ENCODE peak calls at places on chromosome 21, in ten cellular contexts. F is left ventricle myocardium inferior, X is lung, E is transverse colon, I is Panc1, T is ovary, N is breast epithelium, S is RWPE1, O is psoas muscle, C is hepatocyte. D is an unnamed sample.

GRCh38 chr21:44626262-44626661 is 631 bp upstream of the KRTAP10-9 start:
- DNase-seq in F (no peak), X (no peak), E (no peak), I (no peak), T (no peak), N (no peak), S (no peak), O (peak), C (no peak), D (peak)

GRCh38 chr21:28793043-28793442 is 199.6 kb downstream of the LTN1 start:
- DNase-seq in F (no peak), X (no peak), E (no peak), I (no peak), T (no peak), N (no peak), S (no peak), O (no peak), C (peak), D (no peak)

GRCh38 chr21:46613391-46613790 is 8.5 kb upstream of the S100B start:
- DNase-seq in F (no peak), X (no peak), E (no peak), I (no peak), T (no peak), N (no peak), S (no peak), O (no peak), C (no peak), D (no peak)

GRCh38 chr21:37711294-37711844 is 204.9 kb downstream of the KCNJ6 start:
- DNase-seq in F (no peak), X (no peak), E (no peak), I (no peak), T (no peak), N (no peak), S (no peak), O (no peak), C (no peak), D (no peak)

GRCh38 chr21:15003463-15004135 is 61.2 kb downstream of the NRIP1 start:
- DNase-seq in F (no peak), X (no peak), E (no peak), I (no peak), T (no peak), N (no peak), S (no peak), O (peak), C (no peak), D (no peak)

GRCh38 chr21:41112740-41113692 is 54.9 kb upstream of the BACE2 start:
- DNase-seq in F (no peak), X (peak), E (no peak), I (no peak), T (no peak), N (peak), S (no peak), O (no peak), C (peak), D (no peak)

GRCh38 chr21:46317710-46318463 is 5.8 kb downstream of the C21orf58 start:
- DNase-seq in F (peak), X (peak), E (peak), I (no peak), T (no peak), N (no peak), S (no peak), O (no peak), C (peak), D (no peak)

GRCh38 chr21:41767606-41768370 is 936 bp upstream of the RIPK4 start:
- DNase-seq in F (no peak), X (no peak), E (no peak), I (no peak), T (no peak), N (no peak), S (no peak), O (no peak), C (peak), D (peak)

GRCh38 chr21:20999567-21000169 is 1.5 kb downstream of the NCAM2 start:
- DNase-seq in F (no peak), X (no peak), E (peak), I (no peak), T (no peak), N (no peak), S (peak), O (no peak), C (peak), D (no peak)

GRCh38 chr21:45347048-45347711 is 57.8 kb upstream of the COL18A1 start:
- DNase-seq in F (no peak), X (no peak), E (no peak), I (no peak), T (no peak), N (no peak), S (no peak), O (peak), C (no peak), D (no peak)

GRCh38 chr21:36567216-36567917 is 87.4 kb upstream of the CLDN14 start:
- DNase-seq in F (no peak), X (no peak), E (no peak), I (no peak), T (no peak), N (no peak), S (no peak), O (no peak), C (no peak), D (no peak)

GRCh38 chr21:16117851-16118592 is 388.2 kb downstream of the USP25 start:
- DNase-seq in F (no peak), X (no peak), E (no peak), I (no peak), T (no peak), N (no peak), S (peak), O (no peak), C (peak), D (no peak)

GRCh38 chr21:45178072-45178608 is 103.8 kb downstream of the ADARB1 start:
- DNase-seq in F (no peak), X (no peak), E (no peak), I (no peak), T (no peak), N (no peak), S (no peak), O (no peak), C (no peak), D (peak)

GRCh38 chr21:45130324-45130774 is 56.0 kb downstream of the ADARB1 start:
- DNase-seq in F (no peak), X (no peak), E (no peak), I (no peak), T (peak), N (no peak), S (peak), O (no peak), C (peak), D (no peak)

GRCh38 chr21:45877821-45878469 is 103.6 kb upstream of the COL6A1 start:
- DNase-seq in F (no peak), X (no peak), E (no peak), I (no peak), T (no peak), N (no peak), S (no peak), O (peak), C (no peak), D (no peak)

GRCh38 chr21:33461538-33462250 is 18.1 kb downstream of the TMEM50B start:
- DNase-seq in F (no peak), X (no peak), E (no peak), I (no peak), T (no peak), N (no peak), S (no peak), O (no peak), C (no peak), D (no peak)

GRCh38 chr21:46250146-46250725 is 21.7 kb upstream of the LSS start:
- DNase-seq in F (no peak), X (no peak), E (no peak), I (no peak), T (no peak), N (no peak), S (no peak), O (no peak), C (no peak), D (no peak)

GRCh38 chr21:33641339-33642026 is at the start of gene CRYZL1:
- DNase-seq in F (peak), X (peak), E (peak), I (peak), T (peak), N (peak), S (peak), O (peak), C (peak), D (peak)

GRCh38 chr21:44391345-44392091 is 38.1 kb downstream of the TRPM2 start:
- DNase-seq in F (peak), X (no peak), E (peak), I (no peak), T (peak), N (no peak), S (no peak), O (peak), C (no peak), D (peak)

GRCh38 chr21:36456714-36457399 is 23.1 kb downstream of the CLDN14 start:
- DNase-seq in F (no peak), X (no peak), E (no peak), I (no peak), T (no peak), N (no peak), S (no peak), O (no peak), C (no peak), D (no peak)

GRCh38 chr21:46379691-46380090 is 55.7 kb downstream of the PCNT start:
- DNase-seq in F (no peak), X (no peak), E (no peak), I (no peak), T (no peak), N (no peak), S (no peak), O (peak), C (no peak), D (no peak)

GRCh38 chr21:46222436-46223116 is 6.0 kb downstream of the LSS start:
- DNase-seq in F (no peak), X (no peak), E (no peak), I (no peak), T (no peak), N (no peak), S (no peak), O (no peak), C (no peak), D (no peak)

GRCh38 chr21:41779659-41780058 is 12.8 kb upstream of the RIPK4 start:
- DNase-seq in F (no peak), X (no peak), E (no peak), I (no peak), T (no peak), N (no peak), S (no peak), O (no peak), C (no peak), D (no peak)

GRCh38 chr21:17003221-17003620 is 509.6 kb upstream of the CXADR start:
- DNase-seq in F (no peak), X (no peak), E (no peak), I (no peak), T (no peak), N (no peak), S (no peak), O (no peak), C (no peak), D (no peak)

GRCh38 chr21:46538262-46538661 is 66.6 kb downstream of the S100B start:
- DNase-seq in F (no peak), X (no peak), E (no peak), I (no peak), T (no peak), N (peak), S (no peak), O (peak), C (no peak), D (peak)

GRCh38 chr21:46093668-46094400 is 4.1 kb upstream of the COL6A2 start:
- DNase-seq in F (no peak), X (no peak), E (no peak), I (no peak), T (peak), N (peak), S (no peak), O (peak), C (no peak), D (peak)

GRCh38 chr21:37437376-37438080 is 71.0 kb downstream of the DYRK1A start:
- DNase-seq in F (no peak), X (no peak), E (no peak), I (no peak), T (no peak), N (no peak), S (no peak), O (no peak), C (no peak), D (no peak)

GRCh38 chr21:33947451-33948095 is 32.0 kb upstream of the ATP5PO start:
- DNase-seq in F (peak), X (peak), E (peak), I (peak), T (peak), N (peak), S (peak), O (peak), C (peak), D (peak)

GRCh38 chr21:14874379-14874778 is 190.4 kb downstream of the NRIP1 start:
- DNase-seq in F (no peak), X (no peak), E (no peak), I (no peak), T (no peak), N (no peak), S (no peak), O (no peak), C (no peak), D (no peak)

GRCh38 chr21:45749974-45750373 is 106.4 kb downstream of the PCBP3 start:
- DNase-seq in F (no peak), X (no peak), E (no peak), I (no peak), T (no peak), N (no peak), S (no peak), O (no peak), C (no peak), D (peak)

GRCh38 chr21:26961704-26962103 is 5.2 kb downstream of the ADAMTS5 start:
- DNase-seq in F (no peak), X (no peak), E (no peak), I (no peak), T (peak), N (no peak), S (no peak), O (no peak), C (no peak), D (no peak)
- TF ChIP-seq CTCF in F (peak), X (no peak), E (no peak), I (peak), T (no peak), N (no peak), S (no peak), O (no peak), C (peak), D (no peak)

DNA sequence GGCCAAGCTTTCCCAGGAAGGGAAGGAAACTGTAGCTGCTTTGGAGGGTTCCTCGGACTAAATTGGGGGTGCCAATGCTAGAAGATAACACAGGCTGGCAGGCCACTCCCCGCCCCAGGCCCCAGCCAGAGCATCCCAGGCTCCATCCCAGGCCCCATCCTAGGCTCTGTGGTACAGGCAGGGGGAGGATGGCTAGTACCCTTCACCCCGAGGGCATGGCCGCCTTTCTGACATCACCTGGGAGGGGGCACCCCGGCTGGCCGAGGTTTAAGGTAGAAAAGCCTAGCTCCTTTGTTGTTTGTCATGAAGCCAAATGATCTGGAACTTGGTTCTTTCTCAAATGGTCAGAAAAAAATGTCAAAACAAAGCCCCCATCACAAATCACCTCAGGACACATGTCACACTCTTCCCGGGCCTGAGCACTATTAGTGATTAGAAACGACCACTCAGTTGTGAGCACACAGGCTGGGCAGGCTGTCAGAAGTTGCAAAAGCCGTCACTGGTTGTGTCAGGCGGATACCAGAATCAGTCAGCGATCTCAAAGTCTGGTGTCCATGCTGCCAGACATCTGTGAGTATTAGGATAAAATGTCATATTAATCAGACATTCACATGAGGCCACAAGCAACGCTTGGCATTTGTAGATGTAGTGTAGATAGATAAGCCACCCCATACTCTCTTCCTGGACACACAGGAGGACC is 31.0 kb upstream of the ETS2 start:
- DNase-seq in F (no peak), X (no peak), E (no peak), I (no peak), T (no peak), N (no peak), S (no peak), O (no peak), C (no peak), D (no peak)
- H3K27ac ChIP-seq in F (no peak), X (peak), E (no peak), I (peak), T (no peak), N (no peak), S (peak), O (no peak), C (no peak), D (peak)

GRCh38 chr21:31347435-31348032 is 3.5 kb upstream of the TIAM1 start:
- DNase-seq in F (no peak), X (no peak), E (no peak), I (no peak), T (no peak), N (no peak), S (peak), O (no peak), C (peak), D (no peak)
- TF ChIP-seq CTCF in F (peak), X (peak), E (no peak), I (peak), T (no peak), N (no peak), S (peak), O (peak), C (peak), D (no peak)

GRCh38 chr21:42781150-42781980 is 98.0 kb downstream of the WDR4 start:
- DNase-seq in F (no peak), X (no peak), E (peak), I (no peak), T (peak), N (peak), S (peak), O (no peak), C (peak), D (no peak)
- H3K27ac ChIP-seq in F (peak), X (peak), E (peak), I (no peak), T (peak), N (peak), S (no peak), O (no peak), C (peak), D (no peak)

GRCh38 chr21:43317959-43318358 is 109.0 kb downstream of the SIK1 start:
- DNase-seq in F (no peak), X (no peak), E (no peak), I (no peak), T (no peak), N (no peak), S (no peak), O (peak), C (no peak), D (no peak)
- TF ChIP-seq CTCF in F (no peak), X (no peak), E (no peak), I (no peak), T (no peak), N (no peak), S (no peak), O (no peak), C (no peak), D (no peak)

D was measured in coronary artery.